ENCODE peak calls at places on chromosomes 3 and 15, in six cellular contexts. J is mesenchymal stem cell, U is neuronal stem cell, D is H9, F is H1, R is IMR-90. Z is an unnamed sample.
A peak's percentile ranks its signal among the peaks of the same experiment; 100 is the strongest.

GRCh38 chr3:148512648-148513047 is 185.1 kb upstream of the AGTR1 start:
- DNase-seq in D (no peak), R (peak; percentile 16), J (no peak), U (no peak), F (no peak), Z (no peak)

GRCh38 chr3:187264051-187264450 is 27.5 kb downstream of the MASP1 start:
- DNase-seq in F (no peak), D (no peak), J (peak; percentile 89), R (peak; percentile 88), U (no peak), Z (no peak)

GRCh38 chr3:79886204-79886603 is 118.4 kb upstream of the ROBO1 start:
- DNase-seq in F (no peak), D (no peak), J (no peak), R (no peak), U (no peak), Z (no peak)

GRCh38 chr3:29693863-29694262 is 413.0 kb downstream of the RBMS3 start:
- DNase-seq in R (peak; percentile 87), D (peak; percentile 55), F (peak; percentile 7), U (peak; percentile 58), J (peak; percentile 80), Z (peak; percentile 22)

GRCh38 chr15:44194397-44195150 is 497 bp downstream of the FRMD5 start:
- DNase-seq in F (no peak), U (peak; percentile 49), J (peak; percentile 59), R (peak; percentile 85), D (no peak), Z (no peak)

GRCh38 chr3:4712109-4712508 is 219.0 kb downstream of the ITPR1 start:
- DNase-seq in J (peak; percentile 80), F (no peak), R (peak; percentile 57), U (no peak), D (no peak), Z (peak; percentile 99)

GRCh38 chr3:39183231-39184080 is 8.9 kb downstream of the XIRP1 start:
- DNase-seq in J (no peak), F (no peak), D (no peak), R (no peak), U (no peak), Z (no peak)

GRCh38 chr3:70096376-70097055 is 97.0 kb downstream of the SAMMSON start:
- DNase-seq in R (no peak), D (no peak), U (no peak), J (no peak), F (no peak), Z (peak; percentile 30)

GRCh38 chr3:169694117-169694516 is 30.6 kb upstream of the MECOM start:
- DNase-seq in D (no peak), F (no peak), R (peak; percentile 8), U (no peak), J (no peak), Z (no peak)

GRCh38 chr15:85333132-85333831 is 47.1 kb upstream of the AKAP13 start:
- DNase-seq in J (peak; percentile 94), R (peak; percentile 96), U (no peak), D (no peak), F (no peak), Z (peak; percentile 91)

GRCh38 chr15:90151989-90152645 is 49.0 kb upstream of the SEMA4B start:
- DNase-seq in F (no peak), R (no peak), J (no peak), U (no peak), D (peak; percentile 84), Z (peak; percentile 83)

GRCh38 chr3:70726966-70727365 is 414.5 kb upstream of the MDFIC2 start:
- DNase-seq in U (no peak), D (no peak), F (no peak), R (peak; percentile 89), J (peak; percentile 43), Z (no peak)

GRCh38 chr3:62562017-62562416 is 188.7 kb upstream of the FEZF2 start:
- DNase-seq in R (peak; percentile 69), J (peak; percentile 16), F (no peak), D (no peak), U (no peak), Z (no peak)

GRCh38 chr3:44915702-44916438 is 41.5 kb downstream of the TGM4 start:
- DNase-seq in R (peak; percentile 25), D (peak; percentile 57), F (no peak), U (no peak), J (peak; percentile 83), Z (no peak)

GRCh38 chr3:191254098-191254873 is 55.2 kb downstream of the OSTN start:
- DNase-seq in F (no peak), R (no peak), J (peak; percentile 35), U (no peak), D (no peak), Z (no peak)

GRCh38 chr15:58627706-58628105 is 121.8 kb downstream of the ADAM10 start:
- DNase-seq in U (no peak), F (no peak), R (no peak), D (no peak), J (no peak), Z (no peak)

GRCh38 chr15:79595995-79596622 is 164.0 kb downstream of the MINAR1 start:
- DNase-seq in U (peak; percentile 74), D (peak; percentile 93), R (peak; percentile 74), F (peak; percentile 73), J (peak; percentile 68), Z (peak; percentile 83)

GRCh38 chr3:197501879-197502620 is 53.7 kb downstream of the BDH1 start:
- DNase-seq in F (peak; percentile 49), J (peak; percentile 66), R (peak; percentile 26), U (peak; percentile 50), D (peak; percentile 86), Z (peak; percentile 71)

GRCh38 chr3:11593318-11594034 is 50.2 kb downstream of the VGLL4 start:
- DNase-seq in U (no peak), R (no peak), D (no peak), F (no peak), J (no peak), Z (no peak)

GRCh38 chr15:49863431-49864205 is 242.8 kb downstream of the DTWD1 start:
- DNase-seq in U (no peak), F (no peak), J (peak; percentile 72), R (peak; percentile 91), D (no peak), Z (peak; percentile 88)

GRCh38 chr15:78139564-78139963 is 8.3 kb upstream of the CIB2 start:
- DNase-seq in U (no peak), R (no peak), J (no peak), D (no peak), F (no peak), Z (no peak)

GRCh38 chr3:24734019-24734418 is 239.4 kb upstream of the THRB start:
- DNase-seq in J (no peak), R (no peak), D (no peak), F (no peak), U (no peak), Z (no peak)

GRCh38 chr15:78811124-78811824 is at the start of gene ADAMTS7:
- DNase-seq in D (peak; percentile 90), F (peak; percentile 49), J (peak; percentile 80), R (peak; percentile 71), U (peak; percentile 80), Z (peak; percentile 44)

GRCh38 chr3:141699349-141699748 is 38.7 kb upstream of the RNF7 start:
- DNase-seq in J (no peak), F (no peak), U (no peak), R (peak; percentile 30), D (no peak), Z (no peak)

GRCh38 chr3:33807190-33807589 is 8.8 kb downstream of the PDCD6IP start:
- DNase-seq in J (no peak), D (no peak), U (no peak), R (no peak), F (no peak), Z (no peak)

GRCh38 chr3:77381426-77381825 is 341.5 kb downstream of the ROBO2 start:
- DNase-seq in J (no peak), F (no peak), D (no peak), U (no peak), R (no peak), Z (no peak)

GRCh38 chr3:110261141-110261540 is 810.5 kb upstream of the NECTIN3 start:
- DNase-seq in R (no peak), F (no peak), U (no peak), D (no peak), J (no peak), Z (no peak)

GRCh38 chr3:109548192-109548938 is 211.0 kb upstream of the DPPA4 start:
- DNase-seq in F (no peak), R (peak; percentile 33), J (no peak), U (no peak), D (no peak), Z (no peak)

GRCh38 chr3:66828303-66828702 is 169.8 kb upstream of the KBTBD8 start:
- DNase-seq in D (no peak), U (no peak), J (no peak), F (no peak), R (peak; percentile 27), Z (no peak)

GRCh38 chr15:57438166-57438565 is 61.9 kb downstream of the CGNL1 start:
- DNase-seq in J (no peak), D (no peak), U (no peak), F (no peak), R (no peak), Z (peak; percentile 57)

GRCh38 chr15:57442371-57442770 is 66.1 kb downstream of the CGNL1 start:
- DNase-seq in D (no peak), R (no peak), F (no peak), J (peak; percentile 77), U (no peak), Z (peak; percentile 19)

GRCh38 chr15:57440799-57441198 is 64.5 kb downstream of the CGNL1 start:
- DNase-seq in R (peak; percentile 84), J (peak; percentile 87), F (no peak), D (no peak), U (no peak), Z (peak; percentile 90)

GRCh38 chr15:57439128-57440030 is 63.1 kb downstream of the CGNL1 start:
- DNase-seq in J (no peak), U (no peak), R (no peak), D (no peak), F (no peak), Z (peak; percentile 12)

GRCh38 chr15:57440167-57440566 is 63.9 kb downstream of the CGNL1 start:
- DNase-seq in R (no peak), J (no peak), U (no peak), F (no peak), D (no peak), Z (peak; percentile 30)
- H2AK5ac ChIP-seq in R (no peak overlapping the region), J (peak overlapping the region; percentile 81), U (no peak overlapping the region), F (no peak overlapping the region), D (no peak overlapping the region), Z (no peak overlapping the region)

DNA sequence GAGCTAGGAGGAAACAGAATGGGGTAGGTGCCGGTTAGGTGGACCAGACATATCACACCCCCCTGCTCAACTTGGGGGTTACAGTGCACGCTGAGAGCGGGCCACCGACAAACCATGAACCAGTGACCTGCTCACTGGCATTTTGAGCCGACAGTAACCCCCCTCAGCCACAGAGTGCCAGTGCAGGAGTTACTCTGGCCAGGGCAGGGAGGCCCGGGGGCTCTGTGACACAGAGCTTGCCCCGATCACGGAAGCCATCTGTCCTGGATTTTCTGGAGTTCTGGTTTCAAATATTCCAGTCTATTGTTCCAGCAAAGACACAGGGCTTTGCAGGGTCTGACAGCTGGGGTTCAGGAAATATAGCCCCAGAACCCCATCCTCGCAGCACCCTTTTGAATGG is 225.2 kb downstream of the VPS13C start:
- DNase-seq in F (no peak), U (no peak), R (no peak), J (no peak), D (no peak), Z (no peak)
- H3K4me2 ChIP-seq in F (peak overlapping the region; percentile 56), U (no peak overlapping the region), R (no peak overlapping the region), J (no peak overlapping the region), D (no peak overlapping the region), Z (no peak overlapping the region)

GRCh38 chr3:159928692-159929091 is 59.9 kb upstream of the IL12A start:
- DNase-seq in F (no peak), D (no peak), J (peak; percentile 96), U (no peak), R (peak; percentile 98), Z (peak; percentile 75)
- H2AFZ ChIP-seq in F (no peak overlapping the region), D (no peak overlapping the region), J (no peak overlapping the region), U (peak overlapping the region; percentile 76), R (peak overlapping the region; percentile 61), Z (no peak overlapping the region)

GRCh38 chr15:92646216-92646615 is 9.4 kb downstream of the FAM174B start:
- DNase-seq in F (no peak), J (no peak), U (no peak), R (no peak), D (no peak), Z (no peak)
- H2AK5ac ChIP-seq in F (peak overlapping the region; percentile 98), J (no peak overlapping the region), U (no peak overlapping the region), R (no peak overlapping the region), D (peak overlapping the region; percentile 67), Z (no peak overlapping the region)

Z was measured in trophoblast cell.